ENCODE peak calls at places on chromosome 2, in six cellular contexts. R is A549, C is HepG2, H is transverse colon, K is ovary, A is body of pancreas. Z is an unnamed sample. For H3K4me1, the result is how much of the 10 kb centered on the place peaks cover.

GRCh38 chr2:168962636-168963035 is 61.5 kb downstream of the G6PC2 start:
- DNase-seq in R (no peak), C (no peak), H (no peak), K (no peak), A (no peak), Z (no peak)

GRCh38 chr2:197247083-197247482 is 63.5 kb downstream of the ANKRD44 start:
- DNase-seq in R (no peak), C (no peak), H (no peak), K (no peak), A (no peak), Z (no peak)

GRCh38 chr2:172677363-172677762 is 58.3 kb upstream of the RAPGEF4 start:
- DNase-seq in R (no peak), C (no peak), H (no peak), K (no peak), A (no peak), Z (no peak)

GRCh38 chr2:55992465-55992864 is 68.9 kb upstream of the EFEMP1 start:
- DNase-seq in R (peak), C (peak), H (peak), K (no peak), A (peak), Z (no peak)

GRCh38 chr2:118032169-118033013 is 18.5 kb upstream of the CCDC93 start:
- DNase-seq in R (peak), C (peak), H (peak), K (peak), A (peak), Z (peak)

GRCh38 chr2:85748948-85749875 is 4.6 kb upstream of the ATOH8 start:
- DNase-seq in R (no peak), C (no peak), H (no peak), K (no peak), A (no peak), Z (peak)

GRCh38 chr2:223590964-223591363 is 11.2 kb downstream of the SCG2 start:
- DNase-seq in R (no peak), C (no peak), H (no peak), K (no peak), A (no peak), Z (no peak)

GRCh38 chr2:73823916-73824523 is 4.7 kb upstream of the STAMBP start:
- DNase-seq in R (peak), C (peak), H (peak), K (no peak), A (peak), Z (no peak)

GRCh38 chr2:70828914-70829824 is 6.4 kb downstream of the CD207 start:
- DNase-seq in R (no peak), C (no peak), H (no peak), K (no peak), A (no peak), Z (no peak)

GRCh38 chr2:9666306-9666705 is 35.5 kb upstream of the YWHAQ start:
- DNase-seq in R (no peak), C (no peak), H (no peak), K (no peak), A (no peak), Z (no peak)

GRCh38 chr2:47015206-47015605 is 99.6 kb upstream of the MCFD2 start:
- DNase-seq in R (peak), C (peak), H (no peak), K (no peak), A (no peak), Z (no peak)

GRCh38 chr2:187942876-187943275 is 348.8 kb upstream of the GULP1 start:
- DNase-seq in R (no peak), C (no peak), H (no peak), K (no peak), A (no peak), Z (no peak)

DNA sequence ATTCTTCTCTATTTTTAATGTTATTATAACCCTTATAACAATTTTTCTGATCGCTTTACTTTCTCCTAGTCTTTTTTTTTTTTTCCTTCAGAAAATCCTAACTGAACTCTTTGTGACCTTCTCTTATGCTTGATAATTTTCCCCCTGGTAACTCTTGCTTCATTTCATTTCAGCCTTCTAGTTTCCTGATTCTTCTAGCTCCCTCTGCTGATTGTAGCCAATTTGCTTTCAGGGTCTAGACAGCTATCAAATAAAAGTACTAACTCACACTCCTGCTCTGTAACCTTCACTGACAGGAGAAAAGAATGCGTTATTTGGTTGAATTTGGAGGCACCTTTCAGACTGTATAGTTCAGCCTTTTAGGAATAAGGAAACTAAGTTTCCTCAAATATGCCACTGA is 99.5 kb downstream of the RBM43 start:
- DNase-seq in R (no peak), C (no peak), H (no peak), K (no peak), A (no peak), Z (no peak)
- TF ChIP-seq CTCF in R (peak), C (no peak), H (no peak), K (no peak), A (no peak), Z (no peak)

DNA sequence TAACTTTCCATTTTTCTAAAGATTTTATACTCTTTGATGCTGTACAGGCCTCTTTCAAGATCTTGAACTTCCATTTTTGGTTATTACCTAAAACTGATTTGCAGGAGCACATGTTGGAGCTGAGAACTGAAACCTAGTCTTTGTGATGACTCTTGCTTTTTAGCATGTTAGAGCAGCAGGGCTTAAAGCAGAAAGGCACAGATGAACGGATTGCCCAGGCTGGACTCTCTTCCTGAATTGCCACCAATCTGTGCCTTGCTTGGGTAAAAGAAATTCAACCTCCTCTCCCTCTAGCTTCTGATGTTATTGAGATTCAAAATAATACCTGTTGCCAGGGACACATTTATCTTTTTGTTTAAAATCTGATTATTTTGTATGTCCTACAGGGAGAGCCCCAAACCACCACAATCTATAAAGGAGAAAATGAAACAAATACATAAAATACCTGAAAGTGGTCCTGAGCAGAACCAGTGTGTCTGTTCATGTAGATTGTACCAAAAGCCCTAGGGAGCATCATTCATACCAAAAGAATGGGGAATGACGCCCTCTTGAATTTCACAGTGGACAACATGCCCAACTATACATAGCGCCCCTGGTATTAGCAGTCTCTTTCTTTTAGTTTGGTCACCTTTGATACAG is 277.0 kb upstream of the MAP2 start:
- DNase-seq in R (no peak), C (no peak), H (no peak), K (no peak), A (no peak), Z (no peak)
- TF ChIP-seq POLR2A in R (no peak), C (no peak), H (no peak), K (no peak), A (no peak), Z (no peak)

GRCh38 chr2:224947566-224947965 is 94.7 kb downstream of the DOCK10 start:
- DNase-seq in R (no peak), C (no peak), H (no peak), K (no peak), A (no peak), Z (no peak)
- H3K4me1 ChIP-seq in R (under half), C (under half), H (under half), K (under half), A (under half), Z (under half)

GRCh38 chr2:23912054-23912453 is 14.9 kb downstream of the ATAD2B start:
- DNase-seq in R (no peak), C (no peak), H (no peak), K (no peak), A (no peak), Z (no peak)

GRCh38 chr2:23916727-23917458 is 10.0 kb downstream of the ATAD2B start:
- DNase-seq in R (no peak), C (peak), H (no peak), K (no peak), A (no peak), Z (no peak)

GRCh38 chr2:23918837-23919489 is 8.0 kb downstream of the ATAD2B start:
- DNase-seq in R (no peak), C (no peak), H (no peak), K (no peak), A (no peak), Z (no peak)

GRCh38 chr2:23915327-23915726 is 11.6 kb downstream of the ATAD2B start:
- DNase-seq in R (no peak), C (no peak), H (no peak), K (no peak), A (no peak), Z (no peak)
- TF ChIP-seq CTCF in R (no peak), C (no peak), H (no peak), K (no peak), A (no peak), Z (no peak)

DNA sequence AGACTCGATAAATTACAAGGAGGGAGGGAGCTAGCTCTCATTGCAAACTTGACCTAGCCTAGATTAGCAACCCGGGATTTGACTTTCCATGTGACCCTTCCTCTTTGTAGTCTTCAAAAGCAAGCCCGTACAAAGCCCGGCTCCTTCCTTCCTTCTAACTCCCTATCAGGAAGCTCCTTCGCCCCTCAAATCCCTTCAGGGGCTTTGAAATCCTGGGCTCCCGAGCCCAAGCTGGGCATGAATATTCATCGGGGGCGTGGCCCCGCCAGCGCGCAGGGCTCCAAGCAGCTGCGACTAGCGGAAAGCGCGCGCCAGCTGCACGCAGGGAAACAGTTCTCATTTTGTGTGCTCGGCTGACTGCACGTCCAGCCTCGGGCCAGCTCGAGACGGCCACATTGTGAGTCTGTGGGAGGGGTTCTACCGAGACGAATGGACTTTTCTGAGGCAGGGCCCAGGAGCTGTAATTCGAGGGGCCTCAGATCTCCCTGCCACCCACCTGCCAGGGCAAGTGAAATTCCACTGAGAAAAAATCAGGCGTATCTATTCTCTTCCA is 84.0 kb upstream of the PELI1 start:
- DNase-seq in R (peak), C (peak), H (peak), K (peak), A (peak), Z (peak)
- TF ChIP-seq POLR2A in R (no peak), C (no peak), H (peak), K (no peak), A (no peak), Z (peak)

GRCh38 chr2:219175928-219176817 is 552 bp downstream of the CNPPD1 start:
- DNase-seq in R (peak), C (no peak), H (peak), K (peak), A (peak), Z (peak)

GRCh38 chr2:219177594-219178376 is at the start of gene RETREG2:
- DNase-seq in R (peak), C (peak), H (peak), K (peak), A (peak), Z (peak)

GRCh38 chr2:219178377-219179175 is 501 bp downstream of the RETREG2 start:
- DNase-seq in R (peak), C (no peak), H (peak), K (peak), A (peak), Z (no peak)

GRCh38 chr2:219175486-219175885 is 1.2 kb downstream of the CNPPD1 start:
- DNase-seq in R (no peak), C (no peak), H (no peak), K (no peak), A (no peak), Z (peak)

DNA sequence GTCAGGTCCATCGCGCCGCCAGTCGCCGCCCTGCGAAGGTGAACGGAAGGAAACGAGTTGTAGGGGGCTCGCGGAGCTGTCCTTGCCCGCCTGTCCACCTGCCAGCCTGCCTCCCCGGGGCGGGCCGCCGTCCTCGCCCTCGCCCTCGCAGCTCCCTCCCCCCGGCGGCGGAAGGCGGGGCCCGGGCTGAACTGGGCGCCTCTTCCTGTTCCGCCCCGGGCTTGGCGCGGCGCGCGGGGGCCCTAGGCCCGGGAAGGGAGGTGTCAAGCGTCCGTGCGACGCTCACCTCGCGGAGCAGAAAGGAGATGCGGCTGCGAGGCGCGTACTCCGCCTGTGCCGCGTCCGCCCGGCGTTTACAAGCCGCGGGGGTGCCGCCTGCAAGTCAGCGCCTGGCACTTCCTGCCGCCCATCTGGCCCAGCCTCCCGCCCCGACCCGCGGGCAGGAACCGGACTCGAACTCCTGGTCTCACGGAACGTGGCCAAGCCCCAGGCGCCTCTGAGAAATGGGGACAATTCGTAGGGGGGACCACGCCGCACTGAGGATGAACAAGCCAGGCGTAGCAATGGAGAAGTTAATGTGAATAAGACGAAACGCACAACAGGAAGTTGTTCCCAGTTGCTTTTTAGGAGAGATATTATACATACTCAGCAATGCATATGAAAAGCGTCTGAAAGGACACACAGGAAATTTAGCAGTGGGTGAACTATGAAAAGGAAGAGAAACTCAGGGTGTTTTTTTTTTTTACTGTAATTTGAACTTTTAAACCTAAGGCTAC is at the start of gene CNPPD1:
- DNase-seq in R (peak), C (peak), H (peak), K (peak), A (peak), Z (peak)
- H3K4me1 ChIP-seq in R (under half), C (under half), H (under half), K (under half), A (under half), Z (under half)